ENCODE peak calls at places on chromosomes 11 and 22, in seven cellular contexts. O, L, Q, V, D, T and A are unnamed samples.

GRCh38 chr22:40414838-40415505 is 44.6 kb downstream of the SGSM3 start:
- DNase-seq in O (no peak), L (no peak), Q (no peak), V (no peak), D (no peak), T (no peak), A (no peak)

GRCh38 chr11:45710561-45710960 is 45.1 kb upstream of the CHST1 start:
- DNase-seq in O (no peak), L (no peak), Q (no peak), V (no peak), D (no peak), T (no peak), A (no peak)

GRCh38 chr11:130213143-130213978 is 53.8 kb downstream of the ST14 start:
- DNase-seq in O (peak; percentile 74), L (no peak), Q (peak; percentile 30), V (peak; percentile 67), D (peak; percentile 33), T (peak; percentile 81), A (peak; percentile 82)

GRCh38 chr11:5967708-5968107 is 586 bp downstream of the OR56A5 start:
- DNase-seq in O (no peak), L (no peak), Q (peak; percentile 1), V (no peak), D (no peak), T (no peak), A (no peak)

GRCh38 chr11:76752321-76753175 is 30.6 kb upstream of the TSKU start:
- DNase-seq in O (peak; percentile 83), L (peak; percentile 72), Q (peak; percentile 82), V (no peak), D (peak; percentile 86), T (no peak), A (no peak)

GRCh38 chr11:113134605-113135004 is 173.4 kb downstream of the NCAM1 start:
- DNase-seq in O (no peak), L (no peak), Q (no peak), V (no peak), D (no peak), T (no peak), A (no peak)

GRCh38 chr22:27796829-27797792 is 4.4 kb downstream of the MN1 start:
- DNase-seq in O (no peak), L (no peak), Q (no peak), V (no peak), D (no peak), T (peak; percentile 28), A (no peak)

GRCh38 chr22:32852346-32853251 is 51.1 kb downstream of the TIMP3 start:
- DNase-seq in O (peak; percentile 76), L (no peak), Q (peak; percentile 5), V (no peak), D (peak; percentile 57), T (peak; percentile 35), A (no peak)

GRCh38 chr11:75376175-75376574 is 23.1 kb upstream of the RPS3 start:
- DNase-seq in O (no peak), L (no peak), Q (no peak), V (no peak), D (no peak), T (no peak), A (no peak)

GRCh38 chr11:34869425-34869824 is 46.8 kb downstream of the APIP start:
- DNase-seq in O (no peak), L (no peak), Q (no peak), V (no peak), D (no peak), T (no peak), A (no peak)

GRCh38 chr11:35013514-35014191 is 97.2 kb downstream of the PDHX start:
- DNase-seq in O (no peak), L (no peak), Q (peak; percentile 47), V (no peak), D (peak; percentile 29), T (no peak), A (no peak)

GRCh38 chr11:132650969-132651720 is 881.2 kb downstream of the OPCML start:
- DNase-seq in O (no peak), L (no peak), Q (no peak), V (no peak), D (no peak), T (no peak), A (no peak)

GRCh38 chr11:129814244-129814992 is 1.2 kb upstream of the TMEM45B start:
- DNase-seq in O (no peak), L (no peak), Q (no peak), V (peak; percentile 76), D (no peak), T (no peak), A (no peak)

GRCh38 chr22:22928666-22929380 is 41.2 kb downstream of the IGLL5 start:
- DNase-seq in O (peak; percentile 30), L (no peak), Q (peak; percentile 35), V (peak; percentile 18), D (peak; percentile 33), T (no peak), A (no peak)

GRCh38 chr11:120317689-120318195 is 7.4 kb upstream of the TLCD5 start:
- DNase-seq in O (no peak), L (no peak), Q (no peak), V (no peak), D (no peak), T (no peak), A (no peak)

GRCh38 chr11:112526699-112527410 is 266.2 kb upstream of the PLET1 start:
- DNase-seq in O (no peak), L (no peak), Q (no peak), V (no peak), D (no peak), T (no peak), A (no peak)

DNA sequence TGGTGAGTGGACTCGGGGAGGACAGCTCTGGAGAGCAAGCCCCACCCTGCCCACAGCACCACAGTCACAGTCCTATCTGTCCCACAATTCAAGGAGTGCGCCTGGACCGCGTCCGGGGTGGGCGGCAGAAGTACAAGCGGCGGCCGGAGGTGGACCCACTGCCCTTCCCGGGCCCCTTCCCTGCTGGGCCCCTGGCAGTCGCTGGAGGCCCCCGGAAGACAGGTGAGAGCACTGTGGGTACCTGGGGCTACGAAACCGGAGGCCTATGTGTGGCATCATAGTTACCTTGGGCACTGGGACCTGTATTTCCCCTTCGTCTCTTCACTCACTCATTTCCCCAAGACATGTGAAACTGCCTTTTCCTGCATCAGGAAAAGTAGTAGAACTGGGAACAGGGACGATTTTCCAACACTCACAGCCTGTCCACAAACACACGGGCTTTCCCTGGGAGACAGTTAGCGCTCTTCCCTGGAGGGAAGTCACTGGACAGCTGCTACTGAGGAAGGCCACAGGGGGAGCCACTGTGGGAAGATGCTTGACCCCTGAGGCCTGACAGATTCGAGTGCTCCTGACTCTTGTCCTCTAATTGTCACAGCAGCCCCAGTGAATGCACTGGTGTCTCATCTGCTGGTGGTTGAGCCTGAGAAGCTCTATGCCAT is 3.1 kb downstream of the TRMT112 start:
- DNase-seq in O (no peak), L (no peak), Q (no peak), V (no peak), D (no peak), T (no peak), A (no peak)
- TF ChIP-seq CTCF in O (peak; percentile 7), L (peak; percentile 21), Q (peak; percentile 42), V (no peak), D (no peak), T (peak; percentile 28), A (no peak)

DNA sequence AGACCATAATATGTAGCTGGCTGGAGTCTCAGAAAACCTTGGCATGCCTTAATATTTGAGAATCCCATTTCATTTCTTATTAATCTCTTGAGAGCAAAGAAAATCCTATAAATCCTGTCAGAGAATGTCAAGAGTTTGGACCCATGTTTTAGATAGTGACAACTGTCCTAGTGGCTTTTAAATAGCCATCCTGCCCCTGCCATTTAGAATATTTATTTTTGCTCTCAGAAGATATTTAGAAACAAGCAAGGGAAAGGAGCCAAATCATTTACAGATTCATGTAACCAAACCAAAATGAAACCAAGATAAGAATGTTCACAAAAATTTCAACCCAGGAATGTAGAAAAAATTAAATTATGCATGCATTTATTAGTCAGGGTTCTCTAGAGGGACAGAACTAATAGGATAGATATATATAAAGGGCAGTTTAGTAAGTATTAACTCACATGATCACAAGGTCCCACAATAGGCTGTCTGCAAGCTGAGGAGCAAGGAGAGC is 107.3 kb downstream of the SWAP70 start:
- DNase-seq in O (no peak), L (no peak), Q (no peak), V (no peak), D (no peak), T (no peak), A (no peak)
- TF ChIP-seq CTCF in O (no peak), L (no peak), Q (no peak), V (no peak), D (no peak), T (no peak), A (no peak)

DNA sequence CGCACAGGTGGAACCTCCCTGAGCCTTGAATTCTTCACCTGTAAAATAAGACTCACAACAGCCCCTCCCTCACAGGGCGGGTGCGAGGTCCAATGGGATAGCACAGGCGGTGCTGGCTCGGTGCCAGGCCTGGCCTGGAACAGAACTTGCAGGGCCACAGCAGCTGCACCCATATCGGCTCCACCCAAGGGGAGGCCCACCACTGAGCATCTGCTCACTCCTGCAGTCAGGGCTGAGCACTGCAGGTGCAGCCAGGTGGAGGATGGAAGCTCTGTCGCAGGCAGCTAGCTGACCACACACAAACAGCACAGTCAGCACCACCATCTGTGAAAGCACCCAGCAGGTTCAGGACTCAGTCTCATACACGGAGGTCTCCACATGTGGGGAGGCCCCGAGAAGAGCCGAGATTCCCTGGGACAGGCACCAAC is 19.6 kb downstream of the VPS37C start:
- DNase-seq in O (peak; percentile 47), L (no peak), Q (no peak), V (no peak), D (no peak), T (no peak), A (no peak)
- TF ChIP-seq CTCF in O (no peak), L (no peak), Q (no peak), V (no peak), D (no peak), T (no peak), A (no peak)

GRCh38 chr22:19172213-19173046 is 6.1 kb downstream of the SLC25A1 start:
- DNase-seq in O (no peak), L (no peak), Q (no peak), V (no peak), D (no peak), T (no peak), A (no peak)
- TF ChIP-seq CTCF in O (no peak), L (no peak), Q (no peak), V (no peak), D (no peak), T (no peak), A (no peak)